ENCODE peak calls at places on chromosomes 16 and 17, in four cellular contexts. N is adrenal gland, F is transverse colon, H is esophagus squamous epithelium. J is an unnamed sample.

GRCh38 chr17:10737168-10737622 is 7.4 kb upstream of the TMEM220 start:
- DNase-seq in H (no peak), N (peak), F (peak), J (peak)

GRCh38 chr16:30951785-30952184 is 2.9 kb downstream of the ORAI3 start:
- DNase-seq in N (no peak), H (no peak), F (peak), J (no peak)

GRCh38 chr16:70438983-70439862 is at the start of gene ST3GAL2:
- DNase-seq in H (peak), N (peak), F (peak), J (peak)

GRCh38 chr17:38598536-38598935 is 7.2 kb downstream of the SRCIN1 start:
- DNase-seq in H (no peak), F (peak), N (no peak), J (peak)

GRCh38 chr17:81738801-81739393 is 26.8 kb downstream of the SLC25A10 start:
- DNase-seq in N (no peak), H (no peak), F (no peak), J (no peak)

GRCh38 chr16:52812945-52813556 is 239.6 kb downstream of the CHD9NB start:
- DNase-seq in H (no peak), F (no peak), N (no peak), J (peak)

GRCh38 chr16:50644730-50645129 is 36.4 kb downstream of the SNX20 start:
- DNase-seq in F (peak), H (no peak), N (peak), J (no peak)

GRCh38 chr17:5809580-5810188 is 225.4 kb upstream of the NLRP1 start:
- DNase-seq in H (no peak), N (no peak), F (no peak), J (no peak)

GRCh38 chr16:89784409-89784808 is 32.0 kb downstream of the FANCA start:
- DNase-seq in H (no peak), F (no peak), N (no peak), J (no peak)

GRCh38 chr17:6455321-6455705 is 11.1 kb downstream of the PIMREG start:
- DNase-seq in N (no peak), F (peak), H (no peak), J (no peak)

GRCh38 chr17:72510454-72511016 is 389.7 kb downstream of the SOX9 start:
- DNase-seq in H (no peak), N (no peak), F (no peak), J (no peak)

GRCh38 chr17:29292071-29292991 is 1.6 kb downstream of the NUFIP2 start:
- DNase-seq in H (no peak), N (peak), F (peak), J (peak)

GRCh38 chr16:67150833-67151396 is at the start of gene B3GNT9:
- DNase-seq in N (peak), F (peak), H (no peak), J (peak)

GRCh38 chr17:75661531-75661930 is 5.4 kb downstream of the RECQL5 start:
- DNase-seq in N (no peak), H (no peak), F (no peak), J (no peak)

GRCh38 chr16:30794634-30795033 is 7.6 kb upstream of the ZNF629 start:
- DNase-seq in H (no peak), F (no peak), N (no peak), J (no peak)

GRCh38 chr17:47295037-47295873 is 28.5 kb upstream of the EFCAB13 start:
- DNase-seq in F (no peak), N (no peak), H (no peak), J (no peak)

GRCh38 chr16:16007743-16008111 is 58.3 kb downstream of the ABCC1 start:
- DNase-seq in F (peak), H (no peak), N (no peak), J (no peak)

GRCh38 chr16:86018487-86018886 is 119.5 kb downstream of the IRF8 start:
- DNase-seq in N (no peak), F (peak), H (no peak), J (no peak)

GRCh38 chr16:86038923-86039310 is 140.0 kb downstream of the IRF8 start:
- DNase-seq in H (no peak), F (peak), N (no peak), J (no peak)

GRCh38 chr16:53094013-53094630 is 39.3 kb downstream of the CHD9 start:
- DNase-seq in F (peak), N (peak), H (no peak), J (peak)

GRCh38 chr17:81516439-81516838 is 3.8 kb upstream of the ACTG1 start:
- DNase-seq in F (peak), N (no peak), H (no peak), J (no peak)

GRCh38 chr16:71311553-71312158 is 22.5 kb upstream of the CMTR2 start:
- DNase-seq in F (no peak), H (no peak), N (peak), J (no peak)

GRCh38 chr16:49460786-49461470 is 87.3 kb downstream of the C16orf78 start:
- DNase-seq in F (no peak), H (no peak), N (peak), J (no peak)
- TF ChIP-seq POLR2A in F (no peak), H (no peak), N (no peak), J (no peak)

GRCh38 chr17:48356866-48357265 is 73.1 kb downstream of the SKAP1 start:
- DNase-seq in F (no peak), N (no peak), H (no peak), J (no peak)
- TF ChIP-seq POLR2A in F (no peak), N (no peak), H (no peak), J (no peak)

GRCh38 chr17:16285646-16286008 is 67.6 kb downstream of the CENPV start:
- DNase-seq in H (no peak), N (no peak), F (no peak), J (no peak)

GRCh38 chr17:16283705-16284104 is 66.7 kb downstream of the PIGL start:
- DNase-seq in N (no peak), F (no peak), H (no peak), J (no peak)

GRCh38 chr17:16286947-16287562 is 66.2 kb downstream of the CENPV start:
- DNase-seq in H (no peak), N (peak), F (peak), J (no peak)

GRCh38 chr17:16287563-16288027 is 65.7 kb downstream of the CENPV start:
- DNase-seq in F (peak), N (no peak), H (no peak), J (no peak)

DNA sequence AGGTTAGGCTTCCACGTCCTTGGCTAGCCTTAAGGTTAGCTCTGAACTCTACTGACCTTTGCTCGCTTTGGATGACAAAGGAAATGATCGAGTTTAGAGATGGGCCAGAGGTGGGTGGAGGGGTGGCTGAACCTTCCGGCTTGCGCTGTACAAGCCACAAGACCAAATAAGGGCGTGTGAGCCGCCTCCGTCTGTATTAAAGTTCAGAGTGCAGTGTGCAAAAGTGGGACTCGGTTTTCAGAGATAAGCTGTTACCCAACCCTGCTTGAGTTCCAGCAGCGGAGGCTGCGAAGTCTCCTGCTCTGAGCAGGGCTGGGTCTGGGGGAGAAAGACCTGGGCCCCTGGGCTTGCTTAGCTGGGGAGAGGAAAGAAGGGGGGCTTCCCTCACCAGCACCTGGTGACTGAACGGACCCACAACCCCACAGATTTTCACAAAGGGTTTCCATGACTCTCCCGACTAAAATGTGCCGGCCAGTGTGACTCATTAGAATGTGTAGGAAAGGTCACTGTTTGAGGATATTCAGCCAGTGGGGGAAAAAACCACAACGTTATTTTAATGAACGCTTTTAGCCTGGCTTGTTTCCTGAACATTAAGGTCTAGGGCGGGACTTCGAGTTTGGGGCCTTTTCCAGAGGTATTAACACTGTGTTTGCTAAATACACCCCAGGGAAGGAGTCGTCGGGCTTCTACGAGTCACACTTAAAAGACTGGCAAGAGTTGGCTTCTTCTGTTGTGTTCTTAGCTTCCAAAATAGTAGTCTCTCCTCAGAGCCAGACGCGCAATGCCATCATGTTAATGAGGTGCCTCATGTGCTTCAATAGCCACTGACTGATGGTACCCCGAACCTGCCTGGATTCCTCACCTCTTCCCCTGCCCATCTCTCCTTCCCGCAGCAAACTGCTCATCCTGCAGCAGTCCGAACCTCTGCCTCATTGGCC is 67.0 kb downstream of the CENPV start:
- DNase-seq in F (peak), H (peak), N (peak), J (peak)
- TF ChIP-seq POLR2A in F (peak), H (no peak), N (no peak), J (no peak)

GRCh38 chr17:32007463-32008298 is 498 bp downstream of the LRRC37B start:
- DNase-seq in F (peak), H (no peak), N (peak), J (peak)
- TF ChIP-seq POLR2A in F (no peak), H (no peak), N (no peak), J (peak)

GRCh38 chr17:40648326-40648968 is 829 bp upstream of the SMARCE1 start:
- DNase-seq in H (no peak), F (no peak), N (no peak), J (no peak)
- TF ChIP-seq POLR2A in H (no peak), F (no peak), N (no peak), J (peak)

DNA sequence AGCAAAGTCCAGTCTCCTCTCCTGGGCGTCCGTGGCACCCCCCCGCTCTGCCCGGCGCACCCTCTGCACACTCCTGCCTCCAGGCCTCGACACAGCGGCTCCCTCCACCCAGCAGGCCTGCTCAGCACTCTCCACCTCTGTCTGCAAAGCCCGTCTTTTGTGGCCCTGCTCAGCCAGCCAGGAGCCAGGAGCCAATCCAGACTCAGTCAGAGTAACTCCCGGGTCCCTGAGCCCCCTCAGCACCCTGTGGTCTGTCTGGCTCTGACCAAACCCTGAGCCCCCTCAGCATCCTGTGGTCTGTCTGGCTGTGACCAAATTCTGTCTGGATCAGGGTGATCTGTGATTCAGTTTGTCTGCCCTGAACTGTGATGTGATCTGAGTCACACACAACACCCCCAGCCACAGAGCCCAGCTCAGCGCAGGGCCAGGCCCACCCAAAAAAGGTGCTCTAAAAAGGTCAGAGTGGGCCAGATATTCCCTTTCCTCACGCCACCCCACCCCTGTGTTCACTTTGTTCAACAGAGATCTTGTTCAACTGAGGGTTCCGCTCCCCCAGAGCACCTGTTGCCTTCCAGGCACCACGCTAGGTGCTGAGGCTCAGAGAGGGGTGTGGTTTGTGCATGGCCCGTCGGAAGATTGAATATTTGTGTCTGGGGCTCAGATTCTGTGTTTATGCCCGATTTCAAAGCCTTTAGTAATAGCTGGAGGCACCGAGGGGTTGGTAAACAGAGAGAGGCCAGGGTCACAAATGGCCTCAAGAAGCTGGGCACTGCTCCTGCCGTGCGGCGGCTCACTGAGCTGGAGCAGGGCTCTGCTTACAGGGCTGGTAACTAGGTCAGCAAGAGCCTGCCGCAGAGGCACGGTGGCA is 5.9 kb downstream of the ITGAE start:
- DNase-seq in H (no peak), N (no peak), F (no peak), J (peak)
- TF ChIP-seq POLR2A in H (no peak), N (no peak), F (no peak), J (no peak)

GRCh38 chr17:41812176-41813038 is at the start of gene FKBP10:
- DNase-seq in H (no peak), N (peak), F (peak), J (peak)
- TF ChIP-seq POLR2A in H (no peak), N (no peak), F (no peak), J (peak)

GRCh38 chr17:67377727-67378443 is 804 bp downstream of the PITPNC1 start:
- DNase-seq in F (peak), N (peak), H (no peak), J (peak)
- TF ChIP-seq POLR2A in F (no peak), N (no peak), H (no peak), J (no peak)

GRCh38 chr17:80283116-80283852 is 22.6 kb downstream of the RNF213 start:
- DNase-seq in H (no peak), N (no peak), F (no peak), J (no peak)
- TF ChIP-seq POLR2A in H (no peak), N (no peak), F (no peak), J (no peak)

GRCh38 chr16:65049679-65050078 is 72.2 kb downstream of the CDH11 start:
- DNase-seq in N (no peak), H (no peak), F (no peak), J (no peak)
- TF ChIP-seq POLR2A in N (no peak), H (no peak), F (no peak), J (no peak)

J was measured in H54.